ENCODE peak calls at places on chromosomes 13 and 19, in six cellular contexts. H is transverse colon, W is heart left ventricle, V is uterus, L is ovary, X is right lobe of liver. R is an unnamed sample.

GRCh38 chr13:73993661-73994060 is 140.5 kb downstream of the KLF12 start:
- DNase-seq in H (no peak), W (no peak), V (no peak), L (no peak), X (no peak), R (no peak)

GRCh38 chr19:15101479-15102082 is 5.6 kb upstream of the SYDE1 start:
- DNase-seq in H (peak; percentile 52), W (no peak), V (no peak), L (no peak), X (no peak), R (no peak)

GRCh38 chr13:26503826-26504594 is 53.5 kb upstream of the WASF3 start:
- DNase-seq in H (no peak), W (no peak), V (no peak), L (no peak), X (no peak), R (no peak)

GRCh38 chr19:27972291-27973040 is 1240.5 kb downstream of the UQCRFS1 start:
- DNase-seq in H (no peak), W (no peak), V (no peak), L (no peak), X (no peak), R (no peak)

GRCh38 chr19:33971073-33971472 is 174.4 kb downstream of the KCTD15 start:
- DNase-seq in H (no peak), W (no peak), V (no peak), L (no peak), X (no peak), R (no peak)

GRCh38 chr13:26247011-26247410 is 6.9 kb upstream of the CDK8 start:
- DNase-seq in H (no peak), W (no peak), V (no peak), L (no peak), X (no peak), R (no peak)

GRCh38 chr13:107208889-107209288 is 641.0 kb upstream of the ARGLU1 start:
- DNase-seq in H (no peak), W (no peak), V (no peak), L (no peak), X (no peak), R (no peak)

GRCh38 chr13:111387026-111387871 is 66.8 kb downstream of the TEX29 start:
- DNase-seq in H (no peak), W (no peak), V (no peak), L (no peak), X (no peak), R (no peak)

GRCh38 chr13:37070956-37071355 is 11.5 kb upstream of the SUPT20H start:
- DNase-seq in H (no peak), W (no peak), V (no peak), L (no peak), X (no peak), R (no peak)

GRCh38 chr13:21137696-21138095 is 38.7 kb downstream of the SKA3 start:
- DNase-seq in H (no peak), W (no peak), V (no peak), L (peak; percentile 28), X (no peak), R (no peak)

GRCh38 chr19:48540110-48540509 is 11.9 kb upstream of the SULT2B1 start:
- DNase-seq in H (no peak), W (no peak), V (no peak), L (no peak), X (no peak), R (no peak)

GRCh38 chr13:113451951-113452421 is 1.3 kb downstream of the ADPRHL1 start:
- DNase-seq in H (no peak), W (peak; percentile 89), V (no peak), L (no peak), X (no peak), R (peak; percentile 65)

GRCh38 chr13:113453962-113454361 is 674 bp upstream of the ADPRHL1 start:
- DNase-seq in H (no peak), W (no peak), V (peak; percentile 3), L (no peak), X (no peak), R (no peak)

GRCh38 chr13:113454936-113455335 is 1.6 kb upstream of the ADPRHL1 start:
- DNase-seq in H (no peak), W (no peak), V (no peak), L (no peak), X (no peak), R (no peak)

GRCh38 chr13:113455384-113455783 is 2.1 kb upstream of the ADPRHL1 start:
- DNase-seq in H (no peak), W (no peak), V (no peak), L (no peak), X (no peak), R (no peak)

DNA sequence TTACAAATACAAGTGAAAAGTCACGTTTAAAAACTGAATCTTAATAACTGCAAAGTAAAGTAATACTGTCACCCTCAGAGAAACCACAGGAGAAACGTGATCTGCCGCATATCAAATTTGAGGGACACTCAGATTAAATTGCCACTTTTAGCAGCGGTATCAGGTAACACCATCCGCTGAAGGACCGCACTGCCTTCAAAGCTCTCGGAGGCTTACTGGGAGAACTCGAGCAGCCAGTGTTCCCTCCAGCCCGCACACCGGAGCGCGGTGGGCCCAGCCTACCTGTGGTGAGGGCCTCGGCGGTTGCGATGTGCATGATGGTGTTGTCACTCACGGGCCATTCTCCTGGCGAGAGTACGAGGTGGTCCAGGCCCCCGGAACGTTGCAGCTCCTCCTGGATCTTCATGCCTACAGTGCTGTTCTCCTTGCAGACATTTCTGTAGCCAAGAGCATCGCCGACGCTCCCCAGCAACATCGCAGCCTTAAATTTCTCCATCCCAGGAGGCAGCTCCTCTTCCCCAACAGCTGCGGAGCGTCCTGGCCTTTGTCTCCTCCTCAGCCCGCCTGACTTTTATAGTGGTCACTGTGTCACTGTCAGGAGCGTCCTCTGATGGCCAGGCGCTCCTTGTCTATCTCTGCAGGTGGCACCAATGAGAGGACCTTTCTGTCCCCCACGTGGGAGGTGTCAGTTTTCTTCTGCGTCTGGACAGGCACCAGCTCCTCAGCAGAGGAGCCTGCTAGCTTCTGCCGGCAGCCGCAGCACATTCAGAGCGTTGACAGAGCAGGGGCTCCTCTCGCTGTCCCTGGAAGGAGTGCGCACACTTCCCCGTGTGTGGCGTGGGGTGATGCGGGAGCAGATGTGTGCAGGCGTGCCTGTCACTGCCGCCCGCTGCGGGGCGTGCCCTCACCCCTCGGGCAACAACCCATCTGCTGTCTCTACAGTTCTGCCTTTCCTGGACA is at the start of gene ADPRHL1:
- DNase-seq in H (no peak), W (peak; percentile 88), V (peak; percentile 11), L (no peak), X (no peak), R (peak; percentile 91)
- H3K27ac ChIP-seq in H (peak within 1 kb of the TSS; percentile 20), W (peak within 1 kb of the TSS; percentile 87), V (no peak within 1 kb of the TSS), L (no peak within 1 kb of the TSS), X (no peak within 1 kb of the TSS), R (peak within 1 kb of the TSS; percentile 96)

GRCh38 chr13:31706105-31706504 is 33.2 kb upstream of the RXFP2 start:
- DNase-seq in H (no peak), W (no peak), V (no peak), L (no peak), X (no peak), R (no peak)
- TF ChIP-seq POLR2A in H (no peak), W (no peak), V (no peak), L (no peak), X (no peak), R (no peak)

DNA sequence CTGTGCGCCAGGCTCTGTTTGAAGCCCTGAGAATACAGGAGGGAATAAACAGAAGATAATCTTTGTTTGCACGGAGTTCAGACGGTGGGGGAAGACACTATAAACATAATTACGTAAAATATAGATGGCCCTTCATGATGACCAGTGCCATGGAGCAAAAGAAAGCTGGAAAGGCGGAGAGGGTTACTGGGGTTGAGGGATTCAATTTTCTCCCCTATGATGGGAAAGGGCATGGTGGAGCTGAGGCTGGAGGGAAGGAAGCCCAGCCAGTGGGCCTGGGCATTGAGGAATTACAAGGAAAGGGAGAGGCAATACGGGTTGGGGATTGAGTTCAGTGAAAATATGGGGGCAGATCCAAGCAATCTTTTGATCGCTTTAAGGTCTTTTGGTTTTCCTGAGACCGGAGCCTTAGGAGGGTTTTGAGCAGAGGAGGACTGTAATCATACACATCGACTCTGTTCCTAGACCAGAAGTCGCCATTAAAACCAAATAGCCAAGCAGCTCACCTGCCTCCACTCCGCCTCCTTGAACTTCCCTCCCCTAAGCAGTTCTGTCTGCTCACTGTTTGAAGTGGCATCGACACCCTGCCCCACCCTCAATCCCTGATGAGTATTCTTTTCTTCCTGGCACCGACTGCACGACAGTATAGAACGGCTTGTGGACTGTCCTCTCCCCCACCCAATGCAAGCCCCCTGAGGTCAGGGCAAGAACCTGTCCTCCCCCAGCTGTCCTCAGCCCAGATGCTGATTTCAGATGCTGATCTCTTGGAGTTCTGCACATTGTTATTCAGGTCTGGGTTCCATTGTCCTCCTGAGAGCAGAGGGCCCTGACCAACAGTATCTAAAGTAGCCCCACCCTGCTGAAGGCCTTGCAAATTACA is 813 bp upstream of the ZNF296 start:
- DNase-seq in H (peak; percentile 51), W (no peak), V (no peak), L (no peak), X (no peak), R (no peak)
- H3K27ac ChIP-seq in H (peak overlapping the region; percentile 88), W (no peak overlapping the region), V (no peak overlapping the region), L (no peak overlapping the region), X (no peak overlapping the region), R (peak overlapping the region; percentile 57)

GRCh38 chr19:47111682-47112165 is 1.9 kb downstream of the ZC3H4 start:
- DNase-seq in H (no peak), W (no peak), V (no peak), L (no peak), X (no peak), R (no peak)

GRCh38 chr19:47112166-47112663 is 1.4 kb downstream of the ZC3H4 start:
- DNase-seq in H (peak; percentile 90), W (peak; percentile 94), V (peak; percentile 89), L (peak; percentile 86), X (peak; percentile 89), R (peak; percentile 85)

GRCh38 chr19:47112664-47113445 is 721 bp downstream of the ZC3H4 start:
- DNase-seq in H (peak; percentile 99), W (peak; percentile 100), V (peak; percentile 99), L (peak; percentile 99), X (peak; percentile 99), R (peak; percentile 100)

GRCh38 chr19:47111081-47111589 is 2.4 kb downstream of the ZC3H4 start:
- DNase-seq in H (peak; percentile 41), W (no peak), V (peak; percentile 30), L (peak; percentile 41), X (peak; percentile 43), R (no peak)

DNA sequence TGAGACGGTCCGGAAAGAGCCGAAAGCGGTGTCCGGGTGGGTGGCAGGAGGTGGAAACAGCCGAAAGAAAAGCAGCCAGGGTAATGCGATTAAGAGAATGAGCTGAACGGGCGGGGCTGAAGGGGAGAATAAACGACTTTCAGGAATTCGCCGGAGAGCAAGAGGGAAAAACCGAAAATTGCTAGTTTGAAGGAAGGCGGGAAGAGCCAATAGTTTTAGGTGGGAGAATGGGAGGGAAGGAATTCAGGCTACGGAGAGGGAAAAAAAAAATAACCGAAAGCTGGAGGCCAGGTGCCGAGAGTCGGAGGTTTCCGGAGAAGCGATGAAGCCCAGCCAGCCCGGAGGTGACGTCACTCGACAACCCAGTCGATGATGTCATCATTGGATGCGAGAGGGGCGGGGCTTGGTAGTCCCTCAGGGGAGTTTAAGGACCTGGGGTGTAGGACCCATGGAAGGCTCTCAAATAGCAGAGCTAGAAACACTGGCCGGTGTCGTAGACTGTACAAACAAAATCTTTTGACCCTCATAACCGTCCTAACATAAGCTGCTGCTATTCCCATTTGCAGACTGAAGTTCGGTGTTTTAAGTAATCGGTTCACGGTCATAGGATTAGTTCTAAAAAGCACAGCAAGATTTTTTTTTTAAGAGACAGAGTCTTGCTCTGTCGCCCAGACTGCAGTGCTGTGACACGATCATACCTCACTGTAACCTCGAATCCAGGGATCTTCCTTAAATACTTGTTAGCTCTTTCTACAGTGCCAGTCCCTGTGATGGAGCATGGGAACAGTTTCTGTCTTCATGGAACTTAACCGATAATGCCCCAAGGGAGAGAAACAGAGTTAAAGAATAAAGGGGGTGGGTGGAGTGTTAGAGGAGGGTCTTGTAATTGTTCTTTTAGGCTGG is at the start of gene ZC3H4:
- DNase-seq in H (peak; percentile 98), W (peak; percentile 95), V (peak; percentile 97), L (peak; percentile 98), X (peak; percentile 93), R (peak; percentile 82)
- TF ChIP-seq POLR2A in H (peak; percentile 64), W (peak; percentile 54), V (peak; percentile 30), L (peak; percentile 78), X (no peak), R (no peak)

R was measured in gastrocnemius medialis.